ENCODE peak calls at places on chromosome 7, in six cellular contexts. O, A, R, E, J and C are unnamed samples.
A peak's percentile ranks its signal among the peaks of the same experiment; 100 is the strongest.

GRCh38 chr7:24978837-24979469 is 1.0 kb downstream of the OSBPL3 start:
- DNase-seq in O (no peak), A (no peak), R (peak; percentile 89), E (no peak), J (peak; percentile 60), C (no peak)

GRCh38 chr7:56537952-56538351 is 421.7 kb upstream of the NUPR2 start:
- DNase-seq in O (no peak), A (no peak), R (no peak), E (no peak), J (no peak), C (no peak)

GRCh38 chr7:20316706-20317105 is 14.0 kb upstream of the ITGB8 start:
- DNase-seq in O (no peak), A (no peak), R (no peak), E (no peak), J (no peak), C (no peak)

GRCh38 chr7:154789404-154789803 is 213.5 kb downstream of the PAXIP1 start:
- DNase-seq in O (no peak), A (peak; percentile 24), R (peak; percentile 71), E (no peak), J (no peak), C (no peak)

GRCh38 chr7:45387837-45388236 is 186.3 kb upstream of the ADCY1 start:
- DNase-seq in O (no peak), A (no peak), R (no peak), E (no peak), J (no peak), C (no peak)

GRCh38 chr7:1746491-1746975 is 76.5 kb downstream of the ELFN1 start:
- DNase-seq in O (no peak), A (no peak), R (no peak), E (no peak), J (no peak), C (no peak)

GRCh38 chr7:40526951-40527350 is 392.1 kb downstream of the SUGCT start:
- DNase-seq in O (no peak), A (no peak), R (no peak), E (no peak), J (no peak), C (no peak)

GRCh38 chr7:121182902-121183301 is 145.9 kb upstream of the WNT16 start:
- DNase-seq in O (no peak), A (no peak), R (no peak), E (no peak), J (no peak), C (no peak)

GRCh38 chr7:73715648-73716317 is 3.7 kb downstream of the STX1A start:
- DNase-seq in O (no peak), A (peak; percentile 98), R (no peak), E (peak; percentile 92), J (peak; percentile 90), C (no peak)

GRCh38 chr7:44131173-44132009 is 8.0 kb upstream of the POLD2 start:
- DNase-seq in O (no peak), A (peak; percentile 40), R (peak; percentile 48), E (no peak), J (no peak), C (no peak)

GRCh38 chr7:100547872-100548271 is 8.9 kb downstream of the AGFG2 start:
- DNase-seq in O (no peak), A (no peak), R (no peak), E (no peak), J (no peak), C (no peak)

GRCh38 chr7:100545636-100546128 is 6.7 kb downstream of the AGFG2 start:
- DNase-seq in O (peak; percentile 78), A (peak; percentile 91), R (peak; percentile 27), E (peak; percentile 85), J (peak; percentile 86), C (peak; percentile 61)

GRCh38 chr7:100546868-100547800 is 8.1 kb downstream of the AGFG2 start:
- DNase-seq in O (no peak), A (no peak), R (no peak), E (no peak), J (no peak), C (no peak)

GRCh38 chr7:100544949-100545635 is 6.1 kb downstream of the AGFG2 start:
- DNase-seq in O (no peak), A (no peak), R (no peak), E (no peak), J (no peak), C (no peak)

GRCh38 chr7:100546129-100546867 is 7.3 kb downstream of the AGFG2 start:
- DNase-seq in O (no peak), A (peak; percentile 84), R (no peak), E (no peak), J (no peak), C (peak; percentile 36)
- H3K4me1 ChIP-seq in O (peaks cover 56% of the 10 kb centered on the region), A (peaks cover 72% of the 10 kb centered on the region), R (peaks cover 21% of the 10 kb centered on the region), E (peaks cover 48% of the 10 kb centered on the region), J (peaks cover 34% of the 10 kb centered on the region), C (peaks cover 93% of the 10 kb centered on the region)

DNA sequence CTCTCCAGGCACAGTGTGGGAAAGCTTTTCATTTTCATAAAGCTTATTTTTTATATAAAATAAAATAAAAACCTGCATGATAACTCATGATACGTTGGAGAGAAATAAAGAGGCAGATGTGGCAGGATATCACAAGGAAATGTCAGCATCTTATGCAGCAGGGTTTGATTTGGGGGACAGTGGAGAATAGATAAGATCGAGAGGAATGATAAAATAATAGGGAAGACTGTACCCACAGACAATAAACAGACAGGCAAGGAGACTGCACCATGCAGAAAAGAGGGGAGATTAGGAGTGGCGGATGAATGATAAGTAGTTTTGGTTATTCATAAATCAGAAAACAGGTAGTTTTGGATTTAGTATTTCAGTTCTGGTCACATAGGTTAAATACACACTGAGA is 258.0 kb upstream of the POM121L12 start:
- DNase-seq in O (no peak), A (no peak), R (no peak), E (no peak), J (no peak), C (no peak)
- H3K4me3 ChIP-seq in O (no peak overlapping the region), A (no peak overlapping the region), R (no peak overlapping the region), E (no peak overlapping the region), J (no peak overlapping the region), C (no peak overlapping the region)

GRCh38 chr7:159096736-159097581 is 47.7 kb downstream of the VIPR2 start:
- DNase-seq in O (peak; percentile 60), A (no peak), R (no peak), E (no peak), J (no peak), C (no peak)
- H3K4me1 ChIP-seq in O (peaks cover 55% of the 10 kb centered on the region), A (no peaks in the 10 kb centered on the region), R (no peaks in the 10 kb centered on the region), E (no peaks in the 10 kb centered on the region), J (no peaks in the 10 kb centered on the region), C (no peaks in the 10 kb centered on the region)

GRCh38 chr7:108456845-108457540 is 757 bp upstream of the NRCAM start:
- DNase-seq in O (no peak), A (no peak), R (peak; percentile 33), E (no peak), J (no peak), C (no peak)
- H3K4me3 ChIP-seq in O (peak overlapping the region; percentile 52), A (peak overlapping the region; percentile 76), R (peak overlapping the region; percentile 88), E (no peak overlapping the region), J (no peak overlapping the region), C (no peak overlapping the region)